ENCODE peak calls at places on chromosomes 5 and 9, in eight cellular contexts. V, R, O, F, U, K, X and S are unnamed samples.

GRCh38 chr5:172435362-172436077 is 18.8 kb downstream of the SH3PXD2B start:
- DNase-seq in V (no peak), U (no peak), K (no peak), R (no peak), O (no peak), X (no peak), F (no peak), S (no peak)

GRCh38 chr9:113634597-113635515 is 171.3 kb downstream of the RGS3 start:
- DNase-seq in V (no peak), K (peak; percentile 40), X (no peak), U (no peak), R (no peak), O (no peak), F (no peak), S (no peak)

GRCh38 chr5:148939676-148940075 is 113.3 kb downstream of the ADRB2 start:
- DNase-seq in O (no peak), F (no peak), U (no peak), K (no peak), R (no peak), V (no peak), X (no peak), S (no peak)

GRCh38 chr5:99032234-99033013 is 103.6 kb upstream of the CHD1 start:
- DNase-seq in O (peak; percentile 56), K (peak; percentile 70), R (peak; percentile 36), F (no peak), U (peak; percentile 77), V (peak; percentile 93), X (peak; percentile 83), S (peak; percentile 27)

GRCh38 chr5:59222687-59223511 is 640.0 kb downstream of the RAB3C start:
- DNase-seq in O (no peak), R (no peak), F (no peak), X (peak; percentile 57), U (no peak), K (no peak), V (peak; percentile 39), S (no peak)

GRCh38 chr5:52811067-52811749 is 23.5 kb downstream of the ITGA1 start:
- DNase-seq in K (peak; percentile 73), V (peak; percentile 66), F (no peak), R (no peak), U (no peak), O (no peak), X (no peak), S (no peak)

GRCh38 chr5:68449380-68449779 is 233.8 kb downstream of the PIK3R1 start:
- DNase-seq in F (no peak), K (peak; percentile 79), U (no peak), V (no peak), O (no peak), X (no peak), R (no peak), S (no peak)

GRCh38 chr9:121651295-121652036 is at the start of gene DAB2IP:
- DNase-seq in X (peak; percentile 71), K (peak; percentile 78), V (peak; percentile 20), U (peak; percentile 90), R (no peak), O (no peak), F (no peak), S (peak; percentile 87)

GRCh38 chr5:78821519-78821918 is 163.6 kb downstream of the ARSB start:
- DNase-seq in K (no peak), O (no peak), X (no peak), R (no peak), F (no peak), U (no peak), V (no peak), S (no peak)
- TF ChIP-seq CTCF in K (no peak), O (no peak), X (no peak), R (no peak), F (no peak), U (no peak), V (no peak), S (no peak)

DNA sequence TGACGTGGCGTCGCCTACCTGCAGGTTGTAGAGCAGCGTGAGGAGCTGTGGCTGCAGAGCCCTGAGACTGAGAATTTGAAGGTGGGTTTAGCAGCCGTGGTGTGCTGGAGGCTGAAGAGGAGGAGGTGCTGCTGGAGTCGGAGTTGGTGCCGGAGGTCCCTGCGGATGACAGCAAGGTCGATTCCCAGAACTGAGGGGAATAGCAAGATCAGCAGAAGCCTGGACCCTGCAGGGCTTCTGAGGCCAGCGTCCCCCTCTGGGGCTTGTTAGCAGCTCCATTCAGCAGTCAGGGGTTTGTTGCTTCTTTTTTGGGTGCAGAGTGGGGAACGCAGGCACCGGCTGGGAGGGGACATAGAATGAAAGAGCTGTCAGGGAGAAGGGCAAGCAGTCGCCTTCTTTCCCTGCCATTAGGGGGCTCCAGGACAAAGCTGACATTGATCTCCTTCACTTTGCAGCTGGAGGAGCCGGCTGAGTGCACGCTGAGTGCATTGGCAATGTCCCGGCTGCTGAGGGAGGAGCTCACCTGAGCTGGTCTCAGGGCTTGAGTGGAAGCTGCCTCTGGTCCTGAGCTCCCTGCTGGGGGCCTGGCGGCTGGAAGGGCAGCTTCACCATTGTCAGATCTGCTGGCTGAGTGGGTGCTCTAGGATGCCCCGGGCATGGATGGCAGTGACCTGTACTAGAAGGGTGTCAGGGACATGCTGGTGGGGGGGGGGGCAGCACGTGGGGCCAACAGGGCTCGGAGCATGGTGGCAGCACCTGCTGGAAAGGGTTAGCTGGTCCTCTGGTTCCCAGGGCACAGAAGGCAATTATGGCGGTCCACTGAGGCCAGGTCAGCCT is 20.8 kb downstream of the OBP2B start:
- DNase-seq in O (no peak), K (no peak), V (peak; percentile 13), X (peak; percentile 29), F (no peak), R (peak; percentile 40), U (peak; percentile 68), S (peak; percentile 55)
- TF ChIP-seq CTCF in O (no peak), K (no peak), V (peak; percentile 37), X (peak; percentile 13), F (no peak), R (peak; percentile 21), U (peak; percentile 67), S (peak; percentile 53)

DNA sequence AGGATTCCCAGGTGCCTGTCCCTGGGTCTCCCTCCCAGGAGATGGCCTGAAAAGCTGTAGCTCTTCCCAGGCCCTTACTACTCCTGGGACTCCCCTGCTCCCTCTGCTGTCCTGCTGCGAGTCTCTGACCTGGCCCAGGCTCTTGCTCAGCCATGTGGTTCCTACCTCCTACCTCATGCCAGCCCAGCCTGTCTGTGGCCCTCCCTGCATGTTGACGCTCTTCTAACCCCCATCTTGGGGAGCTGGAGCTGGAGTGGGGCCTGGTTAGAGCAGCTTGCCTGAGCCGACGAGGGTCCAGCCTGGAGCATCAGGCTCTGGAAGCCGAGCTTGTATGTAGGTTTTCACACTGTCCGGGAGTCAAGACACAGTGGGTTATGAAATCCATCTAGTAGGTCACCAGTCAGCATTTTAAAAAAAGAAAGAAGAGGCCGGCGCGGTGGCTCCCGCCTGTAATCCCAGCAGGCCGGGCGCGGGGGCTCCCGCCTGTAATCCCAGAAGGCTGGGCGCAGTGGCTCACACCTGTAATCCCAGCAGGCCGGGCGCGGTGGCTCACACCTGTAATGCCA is 244.4 kb downstream of the FANCC start:
- DNase-seq in O (no peak), F (no peak), X (no peak), K (no peak), U (no peak), V (peak; percentile 52), R (no peak), S (no peak)
- TF ChIP-seq CTCF in O (peak; percentile 21), F (no peak), X (no peak), K (peak; percentile 22), U (peak; percentile 53), V (peak; percentile 67), R (no peak), S (no peak)

GRCh38 chr9:133810556-133811195 is 72.5 kb upstream of the SARDH start:
- DNase-seq in V (no peak), O (no peak), U (no peak), F (no peak), X (no peak), K (no peak), R (no peak), S (no peak)

GRCh38 chr9:133807037-133807436 is 68.9 kb upstream of the SARDH start:
- DNase-seq in F (no peak), U (no peak), V (no peak), O (no peak), X (no peak), K (no peak), R (no peak), S (no peak)

GRCh38 chr9:133807818-133808217 is 69.7 kb upstream of the SARDH start:
- DNase-seq in F (no peak), U (no peak), K (no peak), R (no peak), O (no peak), X (no peak), V (no peak), S (no peak)

GRCh38 chr9:133806623-133807010 is 68.5 kb upstream of the SARDH start:
- DNase-seq in O (no peak), F (no peak), K (no peak), V (no peak), R (no peak), X (no peak), U (no peak), S (no peak)

GRCh38 chr9:133809335-133809734 is 71.2 kb upstream of the SARDH start:
- DNase-seq in X (no peak), R (no peak), K (no peak), U (no peak), F (no peak), O (no peak), V (no peak), S (no peak)
- TF ChIP-seq CTCF in X (no peak), R (no peak), K (no peak), U (no peak), F (no peak), O (no peak), V (no peak), S (no peak)

GRCh38 chr5:135157421-135158314 is 123.6 kb upstream of the PITX1 start:
- DNase-seq in R (no peak), F (no peak), K (no peak), O (no peak), X (no peak), V (no peak), U (no peak), S (no peak)

GRCh38 chr5:135156337-135156714 is 122.3 kb upstream of the PITX1 start:
- DNase-seq in O (no peak), F (no peak), X (no peak), V (no peak), U (no peak), K (no peak), R (no peak), S (no peak)

GRCh38 chr5:135155616-135156214 is 121.7 kb upstream of the PITX1 start:
- DNase-seq in F (no peak), V (no peak), K (no peak), O (no peak), U (no peak), X (no peak), R (no peak), S (no peak)

GRCh38 chr5:135158315-135158697 is 124.3 kb upstream of the PITX1 start:
- DNase-seq in K (no peak), U (no peak), R (no peak), F (no peak), X (no peak), V (no peak), O (no peak), S (no peak)

GRCh38 chr5:135156715-135157404 is 122.8 kb upstream of the PITX1 start:
- DNase-seq in F (no peak), U (no peak), R (no peak), X (no peak), K (no peak), V (no peak), O (no peak), S (no peak)
- TF ChIP-seq CTCF in F (no peak), U (no peak), R (no peak), X (no peak), K (no peak), V (no peak), O (no peak), S (no peak)

GRCh38 chr9:13033959-13034695 is 245.4 kb downstream of the MPDZ start:
- DNase-seq in V (peak; percentile 84), X (peak; percentile 49), U (peak; percentile 75), O (peak; percentile 18), R (peak; percentile 53), F (no peak), K (peak; percentile 76), S (peak; percentile 78)
- TF ChIP-seq CTCF in V (peak; percentile 91), X (peak; percentile 52), U (peak; percentile 90), O (peak; percentile 81), R (peak; percentile 67), F (peak; percentile 61), K (peak; percentile 78), S (peak; percentile 73)